ENCODE peak calls at places on chromosomes 11 and 22, in four cellular contexts. C is naive thymus-derived CD8-positive, alpha-beta T cell; A is AG04449; N is head of caudate nucleus. R is an unnamed sample.

GRCh38 chr11:61737636-61738386 is 14.6 kb upstream of the MYRF start:
- DNase-seq in A (no peak), N (no peak), C (no peak), R (no peak)

GRCh38 chr11:35841733-35842132 is 102.1 kb upstream of the LDLRAD3 start:
- DNase-seq in N (no peak), A (no peak), C (no peak), R (no peak)

GRCh38 chr11:100550298-100550697 is 136.8 kb upstream of the ARHGAP42 start:
- DNase-seq in N (no peak), C (no peak), A (no peak), R (no peak)

GRCh38 chr22:22655452-22656108 is 11.2 kb downstream of the GGTLC2 start:
- DNase-seq in C (no peak), A (no peak), N (no peak), R (no peak)

GRCh38 chr11:76629853-76630599 is 40.5 kb downstream of the LRRC32 start:
- DNase-seq in N (no peak), A (no peak), C (no peak), R (no peak)

GRCh38 chr11:10483174-10483573 is 28.1 kb downstream of the AMPD3 start:
- DNase-seq in C (no peak), N (no peak), A (no peak), R (no peak)

GRCh38 chr11:72838691-72839305 is 24.6 kb downstream of the ATG16L2 start:
- DNase-seq in N (no peak), C (no peak), A (no peak), R (no peak)

GRCh38 chr11:61922539-61922938 is 5.2 kb upstream of the RAB3IL1 start:
- DNase-seq in N (peak), C (no peak), A (no peak), R (peak)

GRCh38 chr11:114058871-114059277 is 637 bp upstream of the ZBTB16 start:
- DNase-seq in A (no peak), N (no peak), C (no peak), R (no peak)

GRCh38 chr11:24592342-24592741 is 95.5 kb downstream of the LUZP2 start:
- DNase-seq in C (no peak), N (no peak), A (no peak), R (no peak)

GRCh38 chr22:39528080-39528661 is 4.4 kb downstream of the RPS19BP1 start:
- DNase-seq in C (no peak), A (no peak), N (no peak), R (no peak)

GRCh38 chr22:49570032-49570848 is 257.4 kb downstream of the BRD1 start:
- DNase-seq in N (peak), A (no peak), C (no peak), R (no peak)

GRCh38 chr22:36208934-36209333 is 7.3 kb upstream of the APOL4 start:
- DNase-seq in A (no peak), N (no peak), C (no peak), R (no peak)

GRCh38 chr22:25692965-25693565 is 48.9 kb upstream of the MYO18B start:
- DNase-seq in A (no peak), N (no peak), C (no peak), R (no peak)

GRCh38 chr11:132792341-132793140 is 739.8 kb downstream of the OPCML start:
- DNase-seq in C (no peak), N (no peak), A (no peak), R (no peak)

GRCh38 chr11:42239102-42239501 is 779.6 kb upstream of the LRRC4C start:
- DNase-seq in C (no peak), N (no peak), A (peak), R (peak)

GRCh38 chr22:26330971-26331625 is 98.0 kb upstream of the ASPHD2 start:
- DNase-seq in A (no peak), N (peak), C (peak), R (no peak)

GRCh38 chr22:39301926-39302325 is 17.5 kb downstream of the RPL3 start:
- DNase-seq in C (no peak), A (no peak), N (no peak), R (no peak)

GRCh38 chr11:67600324-67601029 is 6.3 kb upstream of the NDUFV1 start:
- DNase-seq in N (no peak), A (no peak), C (no peak), R (no peak)

GRCh38 chr22:46070215-46070721 is 80.1 kb upstream of the PPARA start:
- DNase-seq in A (no peak), C (no peak), N (no peak), R (no peak)

GRCh38 chr11:117923773-117924172 is 5.4 kb downstream of the TMPRSS13 start:
- DNase-seq in N (no peak), C (no peak), A (no peak), R (no peak)

GRCh38 chr11:26985941-26986340 is 8.0 kb upstream of the FIBIN start:
- DNase-seq in N (no peak), C (no peak), A (no peak), R (peak)

GRCh38 chr11:110026823-110027626 is 66.2 kb upstream of the ZC3H12C start:
- DNase-seq in N (no peak), A (no peak), C (no peak), R (no peak)

GRCh38 chr22:30386960-30387848 is at the start of gene RNF215:
- DNase-seq in A (no peak), C (peak), N (peak), R (no peak)

GRCh38 chr22:22395230-22395629 is 113.3 kb downstream of the ZNF280B start:
- DNase-seq in A (no peak), C (no peak), N (no peak), R (no peak)

R was measured in GM04503.